ENCODE peak calls at places on chromosomes 1 and 21, in ten cellular contexts. D, K, X, B, H, N, T, L, V and Y are unnamed samples.

GRCh38 chr1:206685256-206685748 is 597 bp downstream of the MAPKAPK2 start:
- DNase-seq in T (peak), D (no peak), N (no peak), H (no peak), V (no peak), L (no peak), K (no peak), X (peak), B (no peak), Y (no peak)

GRCh38 chr1:178885869-178886268 is 15.0 kb upstream of the ANGPTL1 start:
- DNase-seq in T (no peak), K (no peak), H (no peak), B (no peak), N (no peak), L (no peak), D (no peak), V (no peak), X (no peak), Y (no peak)

GRCh38 chr1:206734499-206735142 is 36.0 kb upstream of the IL19 start:
- DNase-seq in X (peak), D (no peak), L (peak), V (no peak), T (peak), K (no peak), N (peak), B (no peak), H (peak), Y (no peak)

GRCh38 chr1:18480315-18481189 is at the start of gene KLHDC7A:
- DNase-seq in V (no peak), T (no peak), L (peak), K (peak), H (no peak), X (no peak), N (no peak), B (no peak), D (no peak), Y (no peak)

GRCh38 chr1:216528816-216529215 is 105.6 kb upstream of the USH2A start:
- DNase-seq in K (no peak), H (no peak), T (no peak), X (no peak), D (no peak), B (no peak), N (no peak), V (no peak), L (no peak), Y (no peak)

GRCh38 chr1:93021539-93022134 is 57.4 kb upstream of the MTF2 start:
- DNase-seq in X (no peak), D (peak), T (no peak), B (no peak), H (no peak), L (no peak), V (no peak), K (peak), N (no peak), Y (no peak)

GRCh38 chr1:219817914-219818313 is 110.4 kb downstream of the SLC30A10 start:
- DNase-seq in K (no peak), L (no peak), N (no peak), B (no peak), V (no peak), H (no peak), X (no peak), T (no peak), D (no peak), Y (no peak)

GRCh38 chr1:244349103-244349531 is 102.6 kb downstream of the ADSS2 start:
- DNase-seq in H (no peak), X (no peak), L (no peak), D (no peak), K (peak), B (no peak), T (no peak), V (peak), N (no peak), Y (peak)

GRCh38 chr1:921011-921837 is 2.5 kb upstream of the SAMD11 start:
- DNase-seq in T (peak), V (no peak), H (peak), D (peak), K (peak), B (no peak), N (no peak), L (peak), X (no peak), Y (peak)

GRCh38 chr1:86137458-86137857 is 19.1 kb downstream of the COL24A1 start:
- DNase-seq in X (no peak), V (peak), K (peak), T (no peak), N (no peak), D (peak), L (no peak), B (no peak), H (no peak), Y (peak)

GRCh38 chr21:38806153-38806941 is 618 bp downstream of the ETS2 start:
- DNase-seq in V (no peak), T (peak), K (peak), B (no peak), L (peak), H (no peak), X (no peak), N (peak), D (no peak), Y (no peak)

GRCh38 chr1:63698001-63698838 is 75.6 kb upstream of the ROR1 start:
- DNase-seq in T (no peak), B (no peak), K (no peak), D (no peak), X (no peak), V (no peak), H (peak), L (no peak), N (no peak), Y (no peak)

GRCh38 chr1:3066250-3066711 is 2.7 kb upstream of the PRDM16 start:
- DNase-seq in T (peak), B (no peak), L (peak), H (no peak), X (no peak), V (no peak), K (no peak), N (no peak), D (no peak), Y (no peak)

GRCh38 chr1:105632342-105633196 is 1423.9 kb upstream of the PRMT6 start:
- DNase-seq in K (no peak), B (no peak), H (no peak), T (peak), V (no peak), X (no peak), N (no peak), D (no peak), L (no peak), Y (no peak)

GRCh38 chr1:94285026-94285654 is 47.8 kb upstream of the ARHGAP29 start:
- DNase-seq in B (no peak), D (peak), L (no peak), T (no peak), H (no peak), K (peak), X (no peak), V (no peak), N (no peak), Y (no peak)

GRCh38 chr1:109479901-109480300 is 3.8 kb upstream of the ATXN7L2 start:
- DNase-seq in H (no peak), N (no peak), B (no peak), D (no peak), L (no peak), T (no peak), K (no peak), X (no peak), V (no peak), Y (no peak)

GRCh38 chr1:221741364-221741970 is 422 bp downstream of the DUSP10 start:
- DNase-seq in V (no peak), L (peak), T (peak), N (no peak), K (peak), B (no peak), D (no peak), X (no peak), H (peak), Y (no peak)

GRCh38 chr1:244154882-244155531 is 103.9 kb downstream of the ZBTB18 start:
- DNase-seq in T (peak), V (no peak), L (peak), N (no peak), X (no peak), K (no peak), D (peak), H (peak), B (no peak), Y (no peak)

GRCh38 chr1:202122639-202123335 is at the start of gene GPR37L1:
- DNase-seq in N (no peak), K (peak), H (peak), T (peak), D (no peak), X (no peak), V (no peak), L (peak), B (no peak), Y (no peak)

GRCh38 chr1:183318433-183318832 is 99.7 kb downstream of the NMNAT2 start:
- DNase-seq in H (no peak), N (no peak), L (peak), D (peak), K (peak), T (no peak), X (no peak), B (no peak), V (peak), Y (peak)

GRCh38 chr1:199123615-199124014 is 484.8 kb downstream of the PTPRC start:
- DNase-seq in T (no peak), K (peak), D (no peak), L (no peak), H (no peak), B (no peak), V (peak), N (no peak), X (no peak), Y (no peak)